ENCODE peak calls at places on chromosomes 6 and 20, in nine cellular contexts. F is sigmoid colon, V is lower leg skin, Y is suprapubic skin, S is upper lobe of left lung, G is ovary, U is HCT116, X is body of pancreas, R is IMR-90. Z is an unnamed sample.

GRCh38 chr6:43396408-43397149 is 27.1 kb upstream of the ZNF318 start:
- DNase-seq in R (no peak), X (peak), F (no peak), U (no peak), Y (no peak), V (no peak), S (no peak), G (no peak), Z (no peak)

GRCh38 chr6:78810698-78811097 is 56.7 kb upstream of the IRAK1BP1 start:
- DNase-seq in S (no peak), Y (no peak), F (no peak), V (peak), G (no peak), R (peak), U (no peak), X (no peak), Z (no peak)

GRCh38 chr6:44645276-44645675 is 257.8 kb downstream of the CDC5L start:
- DNase-seq in Y (no peak), U (no peak), V (no peak), X (no peak), G (no peak), S (no peak), F (no peak), R (no peak), Z (no peak)

GRCh38 chr20:38569747-38570519 is 11.1 kb upstream of the ADIG start:
- DNase-seq in V (no peak), Y (no peak), X (no peak), S (no peak), G (no peak), U (no peak), R (no peak), F (no peak), Z (no peak)

GRCh38 chr6:160412993-160413392 is 64.8 kb downstream of the SLC22A3 start:
- DNase-seq in F (no peak), X (no peak), R (no peak), S (no peak), V (no peak), G (no peak), U (no peak), Y (no peak), Z (no peak)

GRCh38 chr20:46324379-46324778 is 16.1 kb upstream of the CDH22 start:
- DNase-seq in Y (no peak), G (no peak), R (no peak), S (no peak), V (no peak), F (no peak), U (no peak), X (no peak), Z (peak)

GRCh38 chr6:8383584-8383983 is 51.8 kb downstream of the SLC35B3 start:
- DNase-seq in G (no peak), U (no peak), S (no peak), R (no peak), Y (no peak), X (no peak), F (no peak), V (no peak), Z (no peak)

GRCh38 chr6:56688521-56688920 is 45.8 kb upstream of the DST start:
- DNase-seq in F (no peak), R (no peak), G (no peak), U (no peak), V (no peak), S (no peak), Y (no peak), X (no peak), Z (no peak)

GRCh38 chr6:3722211-3722621 is 29.3 kb downstream of the PXDC1 start:
- DNase-seq in R (peak), U (no peak), V (no peak), Y (no peak), X (no peak), F (no peak), G (no peak), S (no peak), Z (no peak)

GRCh38 chr6:80094017-80094416 is 12.5 kb upstream of the BCKDHB start:
- DNase-seq in S (no peak), Y (no peak), U (peak), V (no peak), G (no peak), X (no peak), F (no peak), R (peak), Z (no peak)

GRCh38 chr6:44228836-44229235 is 5.4 kb downstream of the SLC29A1 start:
- DNase-seq in V (no peak), F (no peak), R (no peak), S (no peak), G (no peak), X (no peak), U (no peak), Y (no peak), Z (no peak)

GRCh38 chr6:98487612-98488011 is 346.8 kb upstream of the POU3F2 start:
- DNase-seq in V (no peak), Y (no peak), S (no peak), X (no peak), G (no peak), U (no peak), R (no peak), F (no peak), Z (no peak)

GRCh38 chr6:14682821-14683220 is 563.0 kb upstream of the JARID2 start:
- DNase-seq in R (peak), F (no peak), S (no peak), Y (no peak), U (no peak), G (no peak), V (no peak), X (no peak), Z (no peak)

GRCh38 chr6:143112084-143112768 is 51.5 kb downstream of the AIG1 start:
- DNase-seq in X (no peak), Y (no peak), U (no peak), G (no peak), S (no peak), V (no peak), F (no peak), R (no peak), Z (no peak)

GRCh38 chr20:12860619-12861247 is 148.0 kb upstream of the SPTLC3 start:
- DNase-seq in S (no peak), V (no peak), G (no peak), R (no peak), Y (no peak), F (no peak), X (no peak), U (no peak), Z (no peak)

GRCh38 chr6:135182120-135182992 is 1.2 kb downstream of the MYB start:
- DNase-seq in U (no peak), Y (no peak), V (no peak), R (no peak), X (no peak), S (peak), F (no peak), G (no peak), Z (peak)

GRCh38 chr6:83193747-83194582 is 808 bp downstream of the RWDD2A start:
- DNase-seq in Y (peak), S (peak), U (peak), F (peak), X (peak), V (no peak), R (no peak), G (peak), Z (peak)

GRCh38 chr20:50455656-50456451 is 54.3 kb upstream of the PTPN1 start:
- DNase-seq in R (no peak), X (peak), V (no peak), F (peak), U (no peak), S (no peak), G (no peak), Y (no peak), Z (peak)

GRCh38 chr6:35731736-35732532 is 4.9 kb upstream of the ARMC12 start:
- DNase-seq in G (peak), Y (peak), V (peak), F (peak), S (peak), X (peak), U (no peak), R (peak), Z (peak)
- TF ChIP-seq POLR2A in G (peak), Y (no peak), V (no peak), F (no peak), S (peak), X (peak), U (no peak), R (no peak), Z (no peak)

DNA sequence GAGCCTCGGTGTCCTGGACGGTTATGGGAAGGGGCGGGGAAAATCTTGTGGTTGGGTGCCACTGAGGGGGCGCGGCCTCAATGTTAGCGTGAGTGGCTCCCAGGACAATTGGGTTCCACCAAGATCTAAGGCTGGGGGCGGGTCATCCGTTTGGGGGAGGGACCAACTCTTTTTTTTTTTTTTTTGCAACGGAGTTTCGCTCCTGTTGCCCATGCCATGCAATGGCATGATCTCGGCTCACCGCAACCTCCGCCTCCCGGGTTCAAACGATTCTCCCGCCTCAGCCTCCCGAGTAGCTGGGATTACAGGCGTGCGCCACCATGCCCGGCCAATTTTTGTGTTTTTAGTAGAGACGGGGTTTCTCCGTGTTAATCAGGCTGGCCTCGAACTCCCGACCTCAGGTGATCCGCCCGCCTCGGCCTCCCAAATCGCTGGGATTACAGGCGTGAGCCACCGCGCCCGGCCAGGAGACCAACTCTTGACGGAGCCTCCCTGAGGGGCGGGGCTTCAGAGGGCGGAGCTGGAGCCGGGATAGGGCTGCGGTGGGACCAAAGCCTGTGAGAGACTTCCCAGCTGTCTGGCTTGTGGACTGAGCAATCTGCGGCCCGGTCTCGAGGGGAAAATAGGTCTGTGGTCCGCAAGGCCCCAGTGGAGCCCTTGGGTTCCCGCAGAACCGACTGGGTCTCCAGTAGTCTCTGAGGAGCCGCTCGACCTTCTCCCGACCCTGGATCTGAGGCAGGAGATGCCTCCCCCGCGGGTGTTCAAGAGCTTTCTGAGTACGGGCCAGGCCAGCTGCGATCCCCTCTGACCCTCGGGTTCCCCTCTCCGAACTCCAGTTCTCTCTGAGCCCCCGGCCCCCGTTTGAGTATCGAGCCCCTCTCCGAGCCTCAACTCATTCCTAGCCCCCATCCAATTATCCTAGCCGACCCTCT is 1.1 kb downstream of the SPAG4 start:
- DNase-seq in R (peak), X (peak), U (peak), F (peak), Y (peak), S (peak), G (peak), V (peak), Z (peak)
- TF ChIP-seq POLR2A in R (peak), X (peak), U (no peak), F (peak), Y (no peak), S (no peak), G (peak), V (no peak), Z (peak)

GRCh38 chr6:151391021-151391470 is 313 bp downstream of the ZBTB2 start:
- DNase-seq in F (peak), Y (peak), G (peak), S (peak), R (peak), X (peak), V (peak), U (no peak), Z (peak)
- TF ChIP-seq POLR2A in F (no peak), Y (no peak), G (no peak), S (no peak), R (no peak), X (no peak), V (no peak), U (no peak), Z (no peak)

GRCh38 chr6:145735356-145736165 is at the start of gene EPM2A:
- DNase-seq in G (peak), R (peak), U (peak), Y (peak), F (peak), V (peak), S (peak), X (peak), Z (peak)
- TF ChIP-seq POLR2A in G (no peak), R (peak), U (peak), Y (peak), F (peak), V (no peak), S (no peak), X (peak), Z (no peak)

DNA sequence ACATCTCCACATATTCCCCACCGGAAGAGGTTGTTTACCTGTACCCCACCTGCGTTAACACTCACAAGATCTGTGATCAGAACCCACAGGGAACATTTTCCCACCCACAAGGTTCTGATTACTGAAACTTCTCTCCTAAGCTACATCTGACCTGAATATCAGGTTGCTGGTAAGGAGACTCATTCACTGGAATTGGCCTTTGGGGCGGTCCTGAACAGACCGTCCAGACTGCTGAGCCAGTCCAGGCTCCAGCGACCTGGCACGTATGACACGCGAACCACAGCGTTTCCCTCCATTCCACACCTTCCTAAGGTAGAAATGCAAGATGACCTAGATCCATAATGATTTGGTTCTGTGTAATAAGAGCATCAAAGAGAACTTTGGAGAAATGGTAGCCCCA is 9.8 kb downstream of the VGLL2 start:
- DNase-seq in X (no peak), S (no peak), Y (no peak), V (no peak), G (no peak), R (no peak), F (no peak), U (no peak), Z (no peak)
- TF ChIP-seq POLR2A in X (no peak), S (no peak), Y (no peak), V (no peak), G (no peak), R (no peak), F (no peak), U (no peak), Z (no peak)

GRCh38 chr6:151413372-151414145 is 22.2 kb upstream of the ZBTB2 start:
- DNase-seq in R (no peak), V (no peak), F (no peak), Y (no peak), S (no peak), X (no peak), G (no peak), U (no peak), Z (no peak)

GRCh38 chr6:151414641-151415260 is 23.4 kb upstream of the ZBTB2 start:
- DNase-seq in S (no peak), G (no peak), X (no peak), R (no peak), F (no peak), Y (no peak), U (no peak), V (no peak), Z (no peak)

GRCh38 chr6:151422981-151423380 is 28.9 kb downstream of the RMND1 start:
- DNase-seq in Y (no peak), R (peak), U (no peak), V (no peak), X (no peak), G (no peak), F (no peak), S (no peak), Z (no peak)

GRCh38 chr6:151412905-151413304 is 21.5 kb upstream of the ZBTB2 start:
- DNase-seq in X (no peak), S (no peak), V (no peak), F (no peak), U (no peak), G (no peak), Y (no peak), R (no peak), Z (no peak)

DNA sequence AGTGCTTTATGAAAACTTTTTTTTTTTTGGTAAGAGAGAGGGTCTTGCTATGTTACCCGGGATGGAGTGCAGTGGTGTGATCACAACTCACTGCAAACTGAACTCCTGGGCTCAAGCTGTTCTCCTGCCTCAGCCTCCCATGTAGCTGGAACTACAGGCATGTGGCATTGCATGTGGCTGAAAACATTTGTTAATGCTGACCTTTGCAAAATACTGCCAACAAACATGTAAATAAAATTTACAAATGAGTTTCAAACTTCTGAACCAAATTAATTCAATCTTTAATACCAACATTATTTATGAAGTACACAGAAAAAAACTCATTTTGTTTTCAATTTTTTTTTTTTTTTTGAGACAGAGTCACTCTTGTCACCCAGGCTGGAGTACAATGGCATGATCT is 26.1 kb upstream of the ZBTB2 start:
- DNase-seq in S (no peak), V (no peak), F (no peak), X (no peak), R (no peak), G (no peak), Y (no peak), U (no peak), Z (no peak)
- TF ChIP-seq POLR2A in S (no peak), V (no peak), F (no peak), X (no peak), R (no peak), G (no peak), Y (no peak), U (no peak), Z (no peak)

GRCh38 chr6:159036673-159037072 is 8.1 kb downstream of the TAGAP start:
- DNase-seq in X (no peak), U (no peak), S (peak), Y (no peak), R (no peak), F (no peak), G (no peak), V (no peak), Z (no peak)
- TF ChIP-seq POLR2A in X (no peak), U (no peak), S (no peak), Y (no peak), R (no peak), F (no peak), G (no peak), V (no peak), Z (no peak)

GRCh38 chr20:56516631-56517030 is 7.9 kb upstream of the FAM209A start:
- DNase-seq in S (no peak), U (no peak), R (no peak), X (no peak), G (no peak), V (no peak), F (no peak), Y (no peak), Z (no peak)
- TF ChIP-seq POLR2A in S (no peak), U (no peak), R (no peak), X (no peak), G (no peak), V (no peak), F (no peak), Y (no peak), Z (no peak)

GRCh38 chr6:54193560-54193959 is 82.3 kb downstream of the MLIP start:
- DNase-seq in V (no peak), S (no peak), U (no peak), X (no peak), Y (no peak), R (no peak), F (no peak), G (no peak), Z (no peak)
- TF ChIP-seq POLR2A in V (no peak), S (no peak), U (no peak), X (no peak), Y (no peak), R (no peak), F (no peak), G (no peak), Z (no peak)